ENCODE peak calls at places on chromosomes 13 and 19, in eight cellular contexts. H, E, G, C, T, X, S and K are unnamed samples.

GRCh38 chr13:111508164-111508870 is 187.9 kb downstream of the TEX29 start:
- DNase-seq in H (peak; percentile 77), E (no peak), G (no peak), C (no peak), T (no peak), X (no peak), S (no peak), K (no peak)

GRCh38 chr13:60332682-60333081 is 64.3 kb upstream of the TDRD3 start:
- DNase-seq in H (no peak), E (no peak), G (no peak), C (no peak), T (no peak), X (no peak), S (no peak), K (no peak)

GRCh38 chr13:80214050-80214449 is 126.9 kb downstream of the SPRY2 start:
- DNase-seq in H (no peak), E (no peak), G (no peak), C (no peak), T (no peak), X (no peak), S (no peak), K (no peak)

GRCh38 chr19:46786236-46787039 is 2.0 kb downstream of the SLC1A5 start:
- DNase-seq in H (peak; percentile 51), E (peak; percentile 43), G (peak; percentile 94), C (peak; percentile 70), T (peak; percentile 76), X (peak; percentile 81), S (peak; percentile 85), K (peak; percentile 97)

GRCh38 chr19:42831221-42832019 is 48.1 kb downstream of the PSG1 start:
- DNase-seq in H (no peak), E (no peak), G (peak; percentile 74), C (no peak), T (no peak), X (no peak), S (no peak), K (no peak)

GRCh38 chr19:48918801-48919247 is 14.7 kb upstream of the DHDH start:
- DNase-seq in H (no peak), E (peak; percentile 54), G (peak; percentile 40), C (no peak), T (no peak), X (peak; percentile 37), S (peak; percentile 70), K (peak; percentile 48)

GRCh38 chr19:13742756-13743155 is 21.6 kb upstream of the MRI1 start:
- DNase-seq in H (no peak), E (no peak), G (peak; percentile 75), C (no peak), T (no peak), X (no peak), S (no peak), K (peak; percentile 57)

GRCh38 chr13:100983111-100983510 is 308.5 kb upstream of the TMTC4 start:
- DNase-seq in H (no peak), E (no peak), G (no peak), C (no peak), T (no peak), X (no peak), S (peak; percentile 55), K (no peak)

GRCh38 chr13:75839418-75839817 is 203.3 kb downstream of the LMO7 start:
- DNase-seq in H (no peak), E (no peak), G (no peak), C (no peak), T (no peak), X (no peak), S (no peak), K (no peak)

GRCh38 chr19:44807162-44807561 is 1.7 kb upstream of the BCAM start:
- DNase-seq in H (no peak), E (no peak), G (peak; percentile 29), C (no peak), T (no peak), X (no peak), S (no peak), K (no peak)

GRCh38 chr19:56567274-56568120 is at the start of gene ZNF470:
- DNase-seq in H (peak; percentile 88), E (peak; percentile 89), G (peak; percentile 92), C (peak; percentile 75), T (peak; percentile 84), X (peak; percentile 96), S (peak; percentile 93), K (no peak)

GRCh38 chr13:104837756-104838155 is 1697.7 kb downstream of the EFNB2 start:
- DNase-seq in H (no peak), E (no peak), G (no peak), C (no peak), T (no peak), X (no peak), S (peak; percentile 11), K (no peak)

GRCh38 chr13:47080616-47081015 is 183.8 kb upstream of the HTR2A start:
- DNase-seq in H (no peak), E (no peak), G (no peak), C (no peak), T (no peak), X (no peak), S (no peak), K (no peak)

GRCh38 chr19:56141416-56141992 is 417 bp downstream of the ZNF444 start:
- DNase-seq in H (no peak), E (peak; percentile 13), G (no peak), C (no peak), T (no peak), X (peak; percentile 35), S (no peak), K (no peak)

GRCh38 chr13:35471466-35472307 is 4.8 kb downstream of the MAB21L1 start:
- DNase-seq in H (no peak), E (no peak), G (no peak), C (no peak), T (no peak), X (no peak), S (no peak), K (no peak)

GRCh38 chr13:44259045-44260042 is 114.3 kb upstream of the SERP2 start:
- DNase-seq in H (no peak), E (no peak), G (peak; percentile 78), C (peak; percentile 41), T (peak; percentile 50), X (no peak), S (no peak), K (no peak)

GRCh38 chr13:92843549-92843948 is 383.1 kb upstream of the GPC6 start:
- DNase-seq in H (peak; percentile 36), E (no peak), G (peak; percentile 73), C (no peak), T (no peak), X (peak; percentile 39), S (peak; percentile 26), K (peak; percentile 23)

GRCh38 chr19:17124025-17124424 is 48.4 kb downstream of the MYO9B start:
- DNase-seq in H (no peak), E (no peak), G (no peak), C (no peak), T (no peak), X (no peak), S (no peak), K (no peak)

GRCh38 chr13:102642475-102642874 is 45.7 kb downstream of the TPP2 start:
- DNase-seq in H (peak; percentile 100), E (no peak), G (no peak), C (no peak), T (no peak), X (no peak), S (no peak), K (no peak)

GRCh38 chr19:20359933-20360720 is 193.1 kb downstream of the ZNF486 start:
- DNase-seq in H (no peak), E (no peak), G (no peak), C (no peak), T (no peak), X (no peak), S (no peak), K (peak; percentile 4)

GRCh38 chr19:14728595-14728994 is 38.7 kb downstream of the ZNF333 start:
- DNase-seq in H (no peak), E (no peak), G (no peak), C (no peak), T (no peak), X (no peak), S (no peak), K (no peak)

GRCh38 chr19:5534787-5535586 is 32.8 kb downstream of the TINCR start:
- DNase-seq in H (no peak), E (peak; percentile 30), G (no peak), C (no peak), T (peak; percentile 13), X (no peak), S (peak; percentile 48), K (peak; percentile 22)

GRCh38 chr13:86974995-86975328 is 696.2 kb upstream of the SLITRK5 start:
- DNase-seq in H (no peak), E (no peak), G (no peak), C (no peak), T (no peak), X (no peak), S (no peak), K (peak; percentile 3)

GRCh38 chr19:52689804-52690394 is 44.9 kb downstream of the ZNF611 start:
- DNase-seq in H (peak; percentile 17), E (no peak), G (peak; percentile 34), C (peak; percentile 6), T (peak; percentile 11), X (peak; percentile 19), S (no peak), K (no peak)

GRCh38 chr13:36057041-36057440 is 74.1 kb downstream of the DCLK1 start:
- DNase-seq in H (no peak), E (no peak), G (peak; percentile 3), C (no peak), T (no peak), X (peak; percentile 13), S (peak; percentile 38), K (peak; percentile 24)

GRCh38 chr13:102825921-102826706 is 19.7 kb upstream of the ERCC5 start:
- DNase-seq in H (no peak), E (peak; percentile 25), G (peak; percentile 85), C (no peak), T (no peak), X (peak; percentile 88), S (peak; percentile 91), K (peak; percentile 96)

GRCh38 chr13:51502206-51502651 is 49.4 kb upstream of the INTS6 start:
- DNase-seq in H (no peak), E (no peak), G (no peak), C (no peak), T (no peak), X (peak; percentile 27), S (peak; percentile 76), K (no peak)

GRCh38 chr19:35430382-35431146 is 17.5 kb upstream of the FFAR2 start:
- DNase-seq in H (no peak), E (no peak), G (no peak), C (no peak), T (no peak), X (no peak), S (no peak), K (no peak)

GRCh38 chr13:84360843-84361242 is 478.6 kb upstream of the SLITRK1 start:
- DNase-seq in H (no peak), E (no peak), G (no peak), C (no peak), T (no peak), X (no peak), S (no peak), K (no peak)

GRCh38 chr13:110509971-110510786 is 51.3 kb downstream of the RAB20 start:
- DNase-seq in H (no peak), E (no peak), G (no peak), C (no peak), T (no peak), X (peak; percentile 36), S (no peak), K (no peak)